ENCODE peak calls at places on chromosomes 4 and X, in ten cellular contexts. Y, D, C, F, S, I, W, U, X and M are unnamed samples.

GRCh38 chrX:21996872-21997271 is 35.3 kb upstream of the PHEX start:
- DNase-seq in F (no peak), Y (no peak), X (peak; percentile 46), I (no peak), D (no peak), W (no peak), S (no peak), C (peak; percentile 84), U (no peak), M (no peak)

GRCh38 chr4:23455482-23455881 is 434.4 kb downstream of the PPARGC1A start:
- DNase-seq in U (no peak), Y (no peak), D (no peak), W (peak; percentile 38), S (peak; percentile 4), X (peak; percentile 14), I (peak; percentile 16), C (peak; percentile 23), F (peak; percentile 73), M (no peak)

GRCh38 chr4:140690093-140690492 is 66.1 kb downstream of the TBC1D9 start:
- DNase-seq in W (no peak), D (no peak), U (no peak), S (no peak), C (no peak), F (no peak), X (no peak), I (no peak), Y (no peak), M (no peak)

GRCh38 chrX:8067754-8068469 is 103.2 kb downstream of the VCX2 start:
- DNase-seq in W (peak; percentile 23), Y (no peak), X (peak; percentile 80), U (no peak), C (no peak), D (no peak), F (no peak), I (peak; percentile 72), S (no peak), M (no peak)

GRCh38 chrX:68504237-68504636 is 5.4 kb downstream of the YIPF6 start:
- DNase-seq in U (no peak), D (no peak), F (no peak), S (no peak), Y (no peak), I (peak; percentile 22), C (peak; percentile 19), X (peak; percentile 78), W (no peak), M (no peak)

GRCh38 chr4:85774000-85774399 is 299.1 kb downstream of the ARHGAP24 start:
- DNase-seq in D (no peak), F (peak; percentile 70), S (no peak), X (no peak), C (no peak), W (no peak), U (no peak), I (no peak), Y (no peak), M (no peak)

GRCh38 chrX:71017396-71017939 is 50.7 kb downstream of the SNX12 start:
- DNase-seq in I (peak; percentile 28), X (peak; percentile 42), Y (no peak), S (peak; percentile 22), F (no peak), W (no peak), U (no peak), C (no peak), D (no peak), M (no peak)

GRCh38 chrX:46180258-46180687 is 364.9 kb downstream of the ZNF674 start:
- DNase-seq in W (no peak), U (peak; percentile 51), S (peak; percentile 94), Y (no peak), C (peak; percentile 93), F (peak; percentile 64), I (peak; percentile 69), X (peak; percentile 98), D (peak; percentile 91), M (no peak)

GRCh38 chr4:22553560-22553959 is 37.7 kb upstream of the ADGRA3 start:
- DNase-seq in X (no peak), D (no peak), Y (no peak), F (no peak), U (no peak), I (no peak), S (no peak), W (no peak), C (no peak), M (no peak)

DNA sequence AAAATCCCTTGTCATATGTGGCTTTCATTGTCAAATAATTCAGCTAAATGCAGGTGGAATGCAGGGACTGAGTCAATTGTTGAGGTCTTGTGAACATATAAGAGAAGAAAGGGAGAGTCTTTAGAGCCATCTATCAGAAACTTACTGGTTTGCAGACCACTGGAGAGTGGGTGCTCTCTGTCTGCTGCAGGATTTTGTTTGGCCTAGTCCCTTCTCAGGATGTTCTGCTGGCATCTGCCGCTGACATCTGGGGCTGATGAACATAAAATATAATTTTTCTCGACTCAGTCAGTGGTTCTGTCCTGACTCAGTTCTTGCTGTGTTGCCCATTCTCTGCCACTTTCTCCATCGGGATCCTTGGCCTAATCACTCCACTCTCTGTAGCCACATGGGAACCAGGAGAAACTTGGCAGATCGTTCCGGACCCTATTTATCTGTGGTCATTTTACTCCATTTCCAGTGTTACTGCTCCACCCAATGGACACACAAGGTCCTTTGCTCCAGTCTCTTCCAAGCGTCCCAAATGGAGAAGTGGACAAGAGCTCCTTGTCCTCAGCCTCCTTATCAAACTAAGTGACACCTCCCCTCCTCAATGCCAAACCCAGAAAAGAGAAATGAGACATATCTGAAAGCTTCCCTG is 436.2 kb downstream of the FAT4 start:
- DNase-seq in Y (no peak), F (peak; percentile 76), I (no peak), U (no peak), S (peak; percentile 51), C (no peak), X (peak; percentile 32), W (peak; percentile 43), D (no peak), M (no peak)
- TF ChIP-seq CTCF in Y (no peak), F (peak; percentile 71), I (peak; percentile 35), U (peak; percentile 10), S (peak; percentile 46), C (no peak), X (peak; percentile 44), W (peak; percentile 50), D (no peak), M (no peak)

GRCh38 chr4:105815701-105816100 is 79.6 kb upstream of the NPNT start:
- DNase-seq in I (no peak), C (no peak), D (no peak), U (no peak), Y (no peak), F (no peak), W (no peak), S (no peak), X (no peak), M (no peak)
- TF ChIP-seq CTCF in I (no peak), C (no peak), D (no peak), U (no peak), Y (no peak), F (no peak), W (no peak), S (no peak), X (no peak), M (no peak)

DNA sequence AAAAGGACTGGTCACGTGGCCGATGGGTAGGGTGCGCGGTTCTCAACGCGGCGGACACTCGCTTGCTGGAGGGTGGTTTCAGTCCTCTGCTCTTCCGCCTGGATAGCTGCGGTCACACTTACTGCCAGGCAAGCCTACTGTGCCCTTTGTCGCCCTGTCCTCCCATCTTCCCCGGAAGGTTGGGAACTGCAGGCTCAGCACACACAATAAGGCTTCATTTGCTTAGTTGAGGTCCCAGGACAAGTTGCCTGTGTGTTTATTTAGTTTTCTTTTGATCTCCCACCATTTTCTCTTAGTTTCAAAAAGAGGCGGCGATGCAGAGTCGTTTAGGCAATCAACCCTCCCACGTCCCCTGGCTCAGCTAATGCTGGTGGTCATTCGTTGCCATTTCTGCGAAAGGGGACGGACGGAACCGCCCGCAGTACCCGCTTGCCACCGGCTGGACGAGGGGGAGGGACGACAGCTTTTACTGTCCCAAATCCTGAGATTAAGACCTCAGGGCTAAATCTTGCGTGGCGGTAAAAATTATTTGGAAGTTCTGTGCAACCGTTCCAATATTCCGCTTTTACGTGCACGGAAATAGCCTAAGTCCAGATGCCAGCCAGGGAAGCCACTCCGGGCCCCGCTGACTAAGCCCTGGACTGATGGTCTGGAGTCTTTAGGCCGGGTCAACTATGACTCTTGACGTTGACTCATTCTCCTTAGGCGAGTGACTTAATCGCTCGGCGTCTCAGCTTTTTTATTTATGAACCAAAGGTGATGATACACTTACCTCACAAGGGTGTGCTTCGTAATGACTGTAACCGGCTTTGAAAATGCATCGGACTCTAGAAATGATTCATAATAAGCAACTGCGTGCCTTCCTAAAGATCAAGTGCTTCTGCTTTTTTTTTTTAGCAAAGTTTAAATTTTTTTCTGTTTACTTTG is 671 bp upstream of the EIF4E start:
- DNase-seq in W (peak; percentile 73), S (peak; percentile 49), U (peak; percentile 85), C (peak; percentile 81), X (peak; percentile 98), Y (peak; percentile 70), D (no peak), F (no peak), I (peak; percentile 91), M (peak; percentile 48)
- TF ChIP-seq CTCF in W (no peak), S (no peak), U (no peak), C (no peak), X (peak; percentile 1), Y (no peak), D (no peak), F (peak; percentile 35), I (no peak), M (no peak)

DNA sequence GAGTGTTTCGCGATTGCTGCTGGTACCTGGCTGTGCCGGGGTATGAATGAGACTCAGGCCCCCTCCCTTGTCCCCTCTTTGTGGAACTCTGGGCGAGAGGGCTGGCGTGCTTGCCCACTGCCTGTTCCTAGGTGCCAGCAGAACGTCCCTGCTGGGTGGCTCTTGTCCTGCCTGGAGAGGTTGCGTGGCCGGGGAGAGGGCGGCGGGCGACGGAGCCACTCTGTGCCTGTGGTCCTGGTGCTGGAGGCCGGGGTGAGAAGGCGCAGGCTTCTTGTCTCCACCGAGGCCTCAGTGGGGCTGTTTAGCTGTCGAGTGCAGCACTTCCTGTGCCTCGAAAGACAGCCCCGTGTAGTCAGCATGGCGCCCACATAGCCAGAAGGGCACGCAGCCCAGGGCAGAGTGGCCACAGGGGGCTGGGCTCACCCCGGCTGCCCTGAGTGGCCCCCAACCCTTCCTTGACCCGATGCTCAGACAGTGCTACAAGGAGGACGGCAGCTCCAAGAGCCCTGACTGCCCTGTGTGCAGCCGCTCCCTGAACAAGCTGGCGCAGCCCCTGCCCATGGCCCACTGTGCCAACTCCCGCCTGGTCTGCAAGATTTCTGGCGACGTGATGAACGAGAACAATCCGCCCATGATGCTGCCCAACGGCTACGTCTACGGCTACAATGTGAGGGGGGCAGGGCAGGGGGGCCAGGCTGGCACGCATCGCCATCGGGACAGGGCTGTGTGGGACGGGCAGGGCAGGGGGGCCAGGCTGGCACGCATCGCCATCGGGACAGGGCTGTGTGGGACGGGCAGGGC is 8.9 kb upstream of the UVSSA start:
- DNase-seq in S (no peak), U (no peak), D (no peak), W (no peak), F (no peak), I (no peak), C (no peak), X (no peak), Y (no peak), M (no peak)
- TF ChIP-seq CTCF in S (no peak), U (no peak), D (no peak), W (no peak), F (no peak), I (no peak), C (no peak), X (no peak), Y (no peak), M (no peak)